ENCODE peak calls at places on chromosomes 3 and 15, in four cellular contexts. C, N, B and V are unnamed samples.

GRCh38 chr15:82851981-82852511 is 42.6 kb downstream of the WHAMM start:
- DNase-seq in C (no peak), N (no peak), B (no peak), V (peak; percentile 65)

GRCh38 chr3:113746955-113747718 is at the start of gene ATP6V1A:
- DNase-seq in N (peak; percentile 45), C (peak; percentile 16), B (peak; percentile 73), V (peak; percentile 64)

GRCh38 chr3:134663646-134664456 is 13.0 kb upstream of the KY start:
- DNase-seq in B (no peak), C (peak; percentile 68), N (no peak), V (no peak)

GRCh38 chr3:17030438-17030837 is 145.7 kb downstream of the PLCL2 start:
- DNase-seq in C (no peak), B (no peak), N (no peak), V (no peak)

GRCh38 chr3:28485164-28485563 is 136.5 kb upstream of the AZI2 start:
- DNase-seq in B (no peak), N (no peak), C (no peak), V (no peak)

GRCh38 chr3:66819993-66820501 is 178.1 kb upstream of the KBTBD8 start:
- DNase-seq in B (no peak), C (no peak), N (no peak), V (no peak)

GRCh38 chr3:184129012-184129411 is 6.1 kb upstream of the EIF2B5 start:
- DNase-seq in B (no peak), N (peak; percentile 47), C (peak; percentile 67), V (no peak)

GRCh38 chr3:10521772-10522441 is 16.5 kb upstream of the ATP2B2 start:
- DNase-seq in B (no peak), N (no peak), C (no peak), V (no peak)

GRCh38 chr15:68992696-68993095 is 21.8 kb upstream of the NOX5 start:
- DNase-seq in C (no peak), N (no peak), B (no peak), V (peak; percentile 47)

GRCh38 chr3:57852896-57853295 is 96.8 kb downstream of the SLMAP start:
- DNase-seq in C (peak; percentile 56), B (no peak), N (no peak), V (no peak)

GRCh38 chr3:18679226-18679625 is 254.1 kb upstream of the SATB1 start:
- DNase-seq in N (no peak), B (no peak), C (no peak), V (no peak)

GRCh38 chr3:186534113-186534669 is 10.0 kb downstream of the CRYGS start:
- DNase-seq in B (peak; percentile 16), N (no peak), C (no peak), V (no peak)

GRCh38 chr3:130787422-130788068 is 40.9 kb upstream of the PIK3R4 start:
- DNase-seq in B (no peak), C (no peak), N (no peak), V (no peak)

GRCh38 chr3:136305879-136306278 is 55.7 kb downstream of the PCCB start:
- DNase-seq in N (no peak), B (no peak), C (no peak), V (no peak)

GRCh38 chr3:138148503-138148902 is 16.3 kb upstream of the A4GNT start:
- DNase-seq in B (no peak), C (no peak), N (no peak), V (no peak)

GRCh38 chr15:61314443-61314842 is 85.3 kb upstream of the RORA start:
- DNase-seq in B (no peak), C (no peak), N (no peak), V (no peak)

GRCh38 chr15:72472907-72473669 is 1.0 kb upstream of the ARIH1 start:
- DNase-seq in N (no peak), B (no peak), C (peak; percentile 42), V (no peak)

GRCh38 chr3:72520690-72521308 is 327.4 kb downstream of the SHQ1 start:
- DNase-seq in B (no peak), C (peak; percentile 44), N (no peak), V (no peak)

GRCh38 chr3:108127301-108127988 is 36.6 kb upstream of the CD47 start:
- DNase-seq in N (peak; percentile 7), B (peak; percentile 39), C (no peak), V (no peak)

GRCh38 chr15:92906563-92907081 is 6.5 kb downstream of the CHD2 start:
- DNase-seq in N (no peak), B (peak; percentile 44), C (peak; percentile 36), V (no peak)

GRCh38 chr3:194526164-194526563 is 39.4 kb upstream of the ATP13A3 start:
- DNase-seq in N (no peak), B (no peak), C (no peak), V (no peak)